ENCODE peak calls at places on chromosome 1, in five cellular contexts. V is endothelial cell of umbilical vein, A is fibroblast of lung, F is IMR-90, M is H1. P is an unnamed sample. For H3K36me3, the result is how much of the 10 kb centered on the place peaks cover.

GRCh38 chr1:6991271-6991670 is 206.0 kb downstream of the CAMTA1 start:
- DNase-seq in F (peak), M (no peak), V (peak), A (peak), P (no peak)

GRCh38 chr1:41486053-41486891 is 1.8 kb upstream of the EDN2 start:
- DNase-seq in F (peak), V (no peak), M (peak), A (peak), P (no peak)

GRCh38 chr1:94329986-94330385 is 88.2 kb upstream of the ABCD3 start:
- DNase-seq in V (peak), F (peak), M (no peak), A (peak), P (no peak)

GRCh38 chr1:171484760-171485374 is 463 bp upstream of the PRRC2C start:
- DNase-seq in A (no peak), M (no peak), F (no peak), V (no peak), P (peak)

GRCh38 chr1:94045465-94046056 is 75.4 kb downstream of the ABCA4 start:
- DNase-seq in A (peak), V (peak), F (peak), M (peak), P (peak)

GRCh38 chr1:38360807-38361206 is 314.2 kb upstream of the POU3F1 start:
- DNase-seq in V (no peak), A (no peak), F (no peak), M (no peak), P (no peak)

GRCh38 chr1:76285578-76286135 is 211.1 kb downstream of the ST6GALNAC3 start:
- DNase-seq in A (no peak), F (no peak), M (no peak), V (no peak), P (no peak)

GRCh38 chr1:15526490-15527339 is at the start of gene DNAJC16:
- DNase-seq in V (peak), F (peak), M (peak), A (peak), P (peak)

GRCh38 chr1:87950369-87950768 is 621.7 kb downstream of the LMO4 start:
- DNase-seq in F (no peak), M (no peak), A (no peak), V (peak), P (no peak)

GRCh38 chr1:97647776-97648175 is 273.1 kb downstream of the DPYD start:
- DNase-seq in A (peak), M (no peak), F (peak), V (no peak), P (no peak)

GRCh38 chr1:41726899-41727748 is 191.6 kb downstream of the HIVEP3 start:
- DNase-seq in A (no peak), M (no peak), V (peak), F (no peak), P (peak)

GRCh38 chr1:4971666-4972065 is 317.3 kb downstream of the AJAP1 start:
- DNase-seq in M (no peak), V (no peak), A (no peak), F (no peak), P (no peak)

GRCh38 chr1:46187106-46187869 is 10.9 kb downstream of the POMGNT1 start:
- DNase-seq in V (no peak), F (no peak), A (no peak), M (no peak), P (no peak)

GRCh38 chr1:209927466-209927865 is 10.6 kb upstream of the SYT14 start:
- DNase-seq in V (no peak), F (no peak), A (peak), M (no peak), P (no peak)

GRCh38 chr1:109636201-109636952 is 16.7 kb downstream of the AMPD2 start:
- DNase-seq in M (no peak), F (peak), V (no peak), A (peak), P (no peak)

GRCh38 chr1:24928631-24929090 is 1.4 kb downstream of the RUNX3 start:
- DNase-seq in A (no peak), F (no peak), M (no peak), V (no peak), P (peak)

GRCh38 chr1:117605811-117606607 is at the start of gene TENT5C:
- DNase-seq in F (peak), V (peak), M (peak), A (peak), P (peak)
- TF ChIP-seq CTCF in F (no peak), V (no peak), M (no peak), A (no peak), P (no peak)

GRCh38 chr1:201813226-201813625 is 15.7 kb upstream of the IPO9 start:
- DNase-seq in M (no peak), V (no peak), A (no peak), F (no peak), P (no peak)

GRCh38 chr1:201810466-201811216 is 18.3 kb upstream of the IPO9 start:
- DNase-seq in A (no peak), F (no peak), V (no peak), M (no peak), P (no peak)

GRCh38 chr1:201820413-201820812 is 8.5 kb upstream of the IPO9 start:
- DNase-seq in V (no peak), A (no peak), M (no peak), F (no peak), P (no peak)

GRCh38 chr1:201819346-201819745 is 9.6 kb upstream of the IPO9 start:
- DNase-seq in M (no peak), F (peak), A (peak), V (no peak), P (no peak)

GRCh38 chr1:201816309-201816849 is 12.6 kb upstream of the IPO9 start:
- DNase-seq in M (no peak), F (no peak), A (no peak), V (no peak), P (no peak)
- H3K36me3 ChIP-seq in M (half or more), F (half or more), A (under half), V (under half), P (under half)

GRCh38 chr1:153626477-153626928 is 802 bp downstream of the S100A13 start:
- DNase-seq in M (no peak), A (no peak), F (no peak), V (no peak), P (no peak)
- H2AFZ ChIP-seq in M (no peak), A (no peak), F (peak), V (peak), P (no peak)

GRCh38 chr1:160748182-160748876 is 9.3 kb downstream of the SLAMF7 start:
- DNase-seq in A (peak), M (no peak), V (no peak), F (no peak), P (no peak)
- TF ChIP-seq CTCF in A (no peak), M (peak), V (no peak), F (no peak), P (peak)

GRCh38 chr1:32910319-32910718 is 9.1 kb upstream of the TMEM54 start:
- DNase-seq in A (no peak), F (no peak), V (no peak), M (no peak), P (no peak)

GRCh38 chr1:32903991-32904776 is 3.0 kb upstream of the TMEM54 start:
- DNase-seq in F (no peak), M (no peak), V (no peak), A (no peak), P (no peak)

GRCh38 chr1:32904797-32905196 is 3.6 kb upstream of the TMEM54 start:
- DNase-seq in A (no peak), V (no peak), F (no peak), M (no peak), P (no peak)

GRCh38 chr1:32907435-32907834 is 6.2 kb upstream of the TMEM54 start:
- DNase-seq in A (peak), F (peak), V (no peak), M (no peak), P (no peak)

GRCh38 chr1:32906652-32907051 is 5.5 kb upstream of the TMEM54 start:
- DNase-seq in M (no peak), V (no peak), F (no peak), A (no peak), P (no peak)
- H3K36me3 ChIP-seq in M (under half), V (under half), F (under half), A (under half), P (under half)

GRCh38 chr1:151799179-151800022 is 5.8 kb downstream of the LINGO4 start:
- DNase-seq in V (no peak), A (no peak), M (no peak), F (no peak), P (no peak)
- H2AFZ ChIP-seq in V (no peak), A (no peak), M (peak), F (no peak), P (no peak)

GRCh38 chr1:161013104-161013590 is 7.8 kb downstream of the F11R start:
- DNase-seq in A (no peak), M (no peak), V (no peak), F (peak), P (no peak)
- TF ChIP-seq CTCF in A (no peak), M (no peak), V (no peak), F (no peak), P (no peak)

GRCh38 chr1:10265936-10266335 is 55.6 kb downstream of the KIF1B start:
- DNase-seq in M (no peak), V (no peak), A (no peak), F (no peak), P (no peak)

GRCh38 chr1:10267946-10268345 is 57.6 kb downstream of the KIF1B start:
- DNase-seq in A (no peak), V (no peak), M (no peak), F (no peak), P (no peak)

GRCh38 chr1:10263450-10264082 is 53.2 kb downstream of the KIF1B start:
- DNase-seq in A (no peak), M (no peak), V (no peak), F (no peak), P (no peak)

GRCh38 chr1:10265027-10265426 is 54.7 kb downstream of the KIF1B start:
- DNase-seq in A (no peak), M (no peak), V (no peak), F (no peak), P (no peak)

DNA sequence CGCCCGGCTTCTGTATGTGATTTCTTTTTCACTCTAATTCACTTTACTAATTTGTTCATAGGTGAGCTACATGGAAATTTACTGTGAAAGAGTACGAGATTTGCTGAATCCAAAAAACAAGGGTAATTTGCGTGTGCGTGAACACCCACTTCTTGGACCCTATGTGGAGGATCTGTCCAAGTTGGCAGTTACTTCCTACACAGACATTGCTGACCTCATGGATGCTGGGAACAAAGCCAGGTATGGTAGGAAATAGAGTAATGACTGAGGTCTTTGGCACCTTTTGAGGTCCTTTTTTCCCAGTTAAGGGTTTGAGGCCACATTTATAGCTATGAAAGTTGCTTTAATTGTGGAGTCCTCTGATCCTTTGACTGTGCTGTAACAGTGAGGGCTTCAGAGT is 56.9 kb downstream of the KIF1B start:
- DNase-seq in F (peak), V (no peak), M (no peak), A (peak), P (no peak)
- H3K36me3 ChIP-seq in F (under half), V (under half), M (under half), A (under half), P (under half)

GRCh38 chr1:233295775-233296322 is 324 bp upstream of the PCNX2 start:
- DNase-seq in M (no peak), A (no peak), F (no peak), V (no peak), P (no peak)
- H2AFZ ChIP-seq in M (peak), A (peak), F (peak), V (peak), P (peak)

P was measured in MM.1S.